ENCODE peak calls at places on chromosomes 1 and 21, in nine cellular contexts. E is Caco-2; P is Peyer's patch; R is body of pancreas; W is CD4-positive, alpha-beta T cell; S is OCI-LY7; T is CD8-positive, alpha-beta T cell; H is IMR-90; Y is MM.1S. N is an unnamed sample. For H3K9me3, the result is how much of the 10 kb centered on the place peaks cover.

GRCh38 chr1:10979483-10979920 is 33.0 kb upstream of the TARDBP start:
- DNase-seq in H (no peak), T (no peak), Y (peak), S (no peak), E (no peak), W (no peak), P (peak), R (peak), N (no peak)

GRCh38 chr1:183198463-183198862 is 12.4 kb downstream of the LAMC2 start:
- DNase-seq in Y (no peak), H (peak), S (no peak), P (peak), R (no peak), T (no peak), E (no peak), W (no peak), N (no peak)

GRCh38 chr1:247335871-247336270 is 4.2 kb upstream of the ZNF496 start:
- DNase-seq in T (no peak), W (no peak), H (no peak), P (no peak), S (no peak), E (no peak), R (no peak), Y (no peak), N (no peak)

GRCh38 chr1:17719874-17720273 is 35.3 kb upstream of the ACTL8 start:
- DNase-seq in Y (no peak), P (no peak), W (no peak), T (no peak), S (no peak), E (no peak), R (no peak), H (peak), N (no peak)

GRCh38 chr1:168636200-168636599 is 59.8 kb downstream of the XCL1 start:
- DNase-seq in R (no peak), S (no peak), H (no peak), Y (peak), W (no peak), E (no peak), P (no peak), T (no peak), N (no peak)

GRCh38 chr1:206803221-206803730 is 31.0 kb upstream of the IL10 start:
- DNase-seq in P (peak), Y (peak), R (no peak), W (peak), S (peak), T (peak), E (no peak), H (no peak), N (peak)

GRCh38 chr1:46606255-46606965 is 2.3 kb upstream of the MKNK1 start:
- DNase-seq in S (no peak), R (no peak), H (peak), W (no peak), Y (no peak), P (no peak), E (no peak), T (no peak), N (no peak)

GRCh38 chr1:152457561-152457960 is 43.5 kb upstream of the CRNN start:
- DNase-seq in S (no peak), W (no peak), E (no peak), T (no peak), R (no peak), P (no peak), H (no peak), Y (no peak), N (no peak)

GRCh38 chr1:168467452-168467851 is 76.3 kb downstream of the XCL2 start:
- DNase-seq in P (no peak), W (no peak), Y (peak), E (no peak), H (no peak), T (no peak), S (no peak), R (no peak), N (no peak)

GRCh38 chr1:25911162-25911561 is 4.9 kb upstream of the STMN1 start:
- DNase-seq in T (no peak), P (no peak), W (no peak), Y (no peak), E (no peak), S (no peak), R (no peak), H (no peak), N (no peak)

GRCh38 chr1:224690576-224690975 is 74.5 kb downstream of the CNIH3 start:
- DNase-seq in W (no peak), S (no peak), E (no peak), H (no peak), R (no peak), T (no peak), Y (no peak), P (no peak), N (no peak)

GRCh38 chr1:209368864-209369598 is 214.5 kb upstream of the CAMK1G start:
- DNase-seq in W (no peak), S (no peak), H (peak), R (no peak), P (no peak), T (no peak), E (no peak), Y (no peak), N (no peak)

GRCh38 chr1:234518876-234519275 is 39.9 kb upstream of the TARBP1 start:
- DNase-seq in Y (no peak), R (no peak), T (no peak), H (no peak), E (no peak), P (no peak), S (no peak), W (no peak), N (no peak)

GRCh38 chr1:172917972-172918371 is 132.8 kb downstream of the TNFSF18 start:
- DNase-seq in T (no peak), E (no peak), H (peak), S (no peak), P (no peak), R (no peak), Y (no peak), W (no peak), N (no peak)

GRCh38 chr1:207672525-207673130 is 27.7 kb downstream of the CR1L start:
- DNase-seq in E (no peak), P (peak), S (peak), H (peak), R (no peak), T (no peak), W (no peak), Y (peak), N (no peak)

GRCh38 chr21:44092201-44092600 is 15.0 kb upstream of the PWP2 start:
- DNase-seq in E (no peak), Y (no peak), R (no peak), T (no peak), P (peak), W (no peak), S (no peak), H (no peak), N (no peak)

DNA sequence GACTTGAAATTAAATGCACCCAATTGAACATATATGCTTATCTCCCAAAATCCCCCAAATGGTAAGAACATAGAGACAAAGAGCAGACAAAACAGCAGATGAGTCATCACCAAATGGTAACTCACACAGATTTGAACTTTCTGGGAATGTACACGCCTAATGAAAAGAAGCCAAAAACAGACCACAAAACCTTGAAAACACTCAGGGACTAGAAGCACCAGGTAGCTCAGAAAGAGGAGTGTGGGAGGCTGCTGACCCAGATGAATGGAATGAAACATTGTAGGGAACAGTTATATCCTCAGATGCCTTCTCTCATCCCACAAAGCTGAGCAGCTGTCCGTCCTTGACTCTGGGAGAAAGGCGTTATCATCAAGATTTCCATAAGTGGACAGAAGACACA is 307.0 kb upstream of the USP25 start:
- DNase-seq in Y (no peak), W (no peak), S (no peak), T (no peak), R (no peak), E (no peak), P (no peak), H (peak), N (no peak)
- H3K9me3 ChIP-seq in Y (under half), W (under half), S (under half), T (under half), R (under half), E (under half), P (under half), H (under half), N (under half)

DNA sequence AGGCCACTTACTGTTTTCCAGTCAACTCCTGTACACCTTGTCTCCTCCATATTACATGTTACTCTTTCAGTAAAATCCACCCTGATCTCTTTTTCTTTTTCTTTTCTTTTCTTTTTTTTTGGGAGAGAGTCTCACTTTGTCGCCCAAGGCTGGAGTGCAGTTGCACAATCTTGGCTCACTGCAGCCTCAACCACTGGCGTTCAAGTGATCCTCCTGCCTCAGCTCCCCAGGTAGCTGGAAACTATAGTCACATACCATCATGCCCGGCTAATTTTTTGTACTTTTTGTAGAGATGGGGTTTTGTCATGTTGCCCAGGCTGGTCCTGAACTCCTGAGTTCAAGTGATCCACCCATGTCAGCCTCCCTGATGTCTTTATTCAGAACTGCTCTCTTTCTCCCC is 57.8 kb downstream of the CYYR1 start:
- DNase-seq in H (no peak), P (no peak), W (no peak), E (no peak), R (no peak), S (no peak), Y (no peak), T (no peak), N (no peak)
- H3K9me3 ChIP-seq in H (under half), P (under half), W (under half), E (under half), R (under half), S (under half), Y (under half), T (under half), N (under half)

GRCh38 chr21:14076143-14076806 is 134.5 kb downstream of the LIPI start:
- DNase-seq in S (no peak), R (no peak), T (no peak), P (no peak), Y (no peak), H (no peak), W (no peak), E (no peak), N (no peak)
- H3K9me3 ChIP-seq in S (under half), R (under half), T (under half), P (under half), Y (under half), H (under half), W (under half), E (under half), N (under half)

DNA sequence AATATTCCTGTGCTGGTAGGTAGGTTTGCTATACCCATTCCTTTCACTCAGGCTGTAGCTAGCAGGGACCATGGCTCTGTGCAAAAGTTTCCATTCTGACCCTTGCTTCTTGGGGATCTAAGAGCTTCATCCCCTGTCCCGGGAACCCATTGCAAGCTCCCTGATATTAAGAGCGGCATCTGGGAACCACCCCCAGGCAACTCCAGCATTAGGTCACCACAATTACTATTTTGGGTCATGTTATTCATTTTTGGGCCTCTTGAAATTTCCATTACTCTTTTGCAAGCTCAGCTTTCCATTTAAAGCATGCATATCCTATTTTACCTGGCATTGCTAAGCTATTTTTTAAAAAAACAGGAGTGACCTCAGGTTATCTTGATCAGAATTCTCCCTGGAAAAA is 22.1 kb upstream of the ACTRT2 start:
- DNase-seq in W (no peak), T (no peak), H (no peak), P (no peak), Y (no peak), E (no peak), S (no peak), R (no peak), N (no peak)
- H3K9me3 ChIP-seq in W (under half), T (under half), H (under half), P (under half), Y (under half), E (under half), S (under half), R (under half), N (under half)

GRCh38 chr21:9008636-9009035 is 1512.7 kb upstream of the TPTE start:
- DNase-seq in E (no peak), T (no peak), W (no peak), P (no peak), Y (no peak), H (no peak), R (no peak), S (no peak), N (no peak)
- H3K9me3 ChIP-seq in E (under half), T (under half), W (under half), P (under half), Y (under half), H (under half), R (under half), S (under half), N (under half)

GRCh38 chr1:79877086-79877485 is 870.6 kb upstream of the ADGRL4 start:
- DNase-seq in R (no peak), Y (no peak), W (no peak), T (no peak), S (no peak), E (no peak), H (no peak), P (no peak), N (no peak)
- H3K9me3 ChIP-seq in R (under half), Y (under half), W (under half), T (under half), S (under half), E (under half), H (under half), P (under half), N (under half)

DNA sequence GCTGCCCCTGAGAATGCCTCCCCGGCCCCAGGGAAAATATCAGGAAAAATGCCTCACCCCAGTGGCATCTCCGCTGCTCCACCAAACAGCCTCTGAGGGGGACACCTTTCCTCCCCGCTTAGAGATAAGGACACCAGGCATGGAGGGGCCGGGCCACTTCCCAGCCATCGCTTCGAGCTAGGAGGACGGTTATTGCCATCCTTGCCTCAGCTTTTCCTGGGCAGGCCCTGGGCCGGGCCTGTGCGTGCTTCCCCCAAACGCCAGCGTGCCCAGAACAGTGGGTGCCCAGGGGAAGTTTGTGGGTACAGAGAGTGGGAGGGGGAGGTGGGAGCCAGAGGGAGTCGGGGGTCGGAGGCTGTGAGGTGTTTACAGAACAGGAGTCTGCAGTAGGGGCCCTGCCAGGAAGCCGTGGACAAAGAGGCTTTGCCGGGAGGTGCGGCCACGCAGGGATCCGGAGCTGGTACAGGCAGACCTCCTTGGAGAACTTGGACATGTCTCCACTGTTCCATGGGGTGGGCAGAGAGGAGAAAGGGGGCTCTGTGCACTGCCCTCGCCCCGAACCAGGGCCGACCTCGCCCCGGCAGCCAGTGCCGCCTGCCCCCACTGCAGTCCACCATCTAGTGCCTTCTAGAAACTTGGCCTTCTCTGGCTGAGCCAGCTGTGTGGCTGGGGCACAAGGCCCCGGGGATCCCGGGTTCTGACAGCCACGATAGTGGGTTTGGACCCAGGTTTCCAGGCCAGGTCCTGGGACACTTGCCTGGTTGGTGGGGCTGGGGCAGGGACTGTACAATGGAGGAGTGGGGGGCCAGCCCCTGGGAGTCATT is 33.5 kb upstream of the TTC34 start:
- DNase-seq in R (no peak), P (no peak), T (no peak), Y (no peak), W (no peak), S (no peak), H (no peak), E (no peak), N (no peak)
- H3K9me3 ChIP-seq in R (under half), P (under half), T (under half), Y (under half), W (under half), S (under half), H (half or more), E (under half), N (under half)